ENCODE peak calls at places on chromosomes 7 and 10, in eight cellular contexts. N is WTC11, Z is fibroblast of pulmonary artery, P is T-helper 9 cell, U is activated T-cell treated with anti-CD3 and anti-CD28 coated beads for 1 hour, D is A172, E is amniotic stem cell, F is T follicular helper cell. A is an unnamed sample.

GRCh38 chr7:127657500-127657899 is 5.5 kb downstream of the SND1 start:
- DNase-seq in F (no peak), E (no peak), U (no peak), Z (no peak), N (no peak), P (no peak), D (no peak), A (no peak)

GRCh38 chr7:1068656-1069055 is 19.3 kb upstream of the GPER1 start:
- DNase-seq in P (no peak), D (no peak), Z (no peak), F (no peak), E (no peak), U (no peak), N (no peak), A (no peak)

GRCh38 chr10:127012769-127013152 is 107.5 kb downstream of the DOCK1 start:
- DNase-seq in U (no peak), P (no peak), D (peak; percentile 54), E (no peak), N (no peak), Z (no peak), F (no peak), A (peak; percentile 28)

GRCh38 chr7:111763221-111763791 is 201.0 kb upstream of the IMMP2L start:
- DNase-seq in P (no peak), U (no peak), F (no peak), E (peak; percentile 32), Z (peak; percentile 81), D (peak; percentile 59), N (peak; percentile 54), A (peak; percentile 63)

GRCh38 chr7:44909596-44909995 is 24.3 kb upstream of the PURB start:
- DNase-seq in N (no peak), U (no peak), F (no peak), P (no peak), E (no peak), Z (no peak), D (no peak), A (no peak)

GRCh38 chr10:69412232-69412631 is 4.5 kb downstream of the TACR2 start:
- DNase-seq in P (no peak), U (no peak), D (no peak), F (no peak), E (no peak), Z (no peak), N (no peak), A (no peak)

GRCh38 chr10:37495415-37495814 is 362.0 kb downstream of the ZNF248 start:
- DNase-seq in P (no peak), N (no peak), F (no peak), Z (no peak), E (no peak), U (no peak), D (peak; percentile 26), A (no peak)

GRCh38 chr10:71272122-71272771 is 46.8 kb upstream of the SLC29A3 start:
- DNase-seq in U (no peak), Z (peak; percentile 85), D (peak; percentile 73), E (no peak), P (no peak), F (no peak), N (no peak), A (no peak)